ENCODE peak calls at places on chromosomes 13 and 19, in nine cellular contexts. R, L, K, V, M, B, T, H and Z are unnamed samples.

GRCh38 chr19:45667620-45668341 is at the start of gene GIPR:
- DNase-seq in M (no peak), V (peak), K (no peak), T (no peak), R (peak), B (peak), L (peak), H (peak), Z (no peak)

GRCh38 chr13:89212186-89212585 is 1541.0 kb downstream of the SLITRK5 start:
- DNase-seq in R (no peak), B (no peak), H (no peak), T (no peak), V (no peak), K (no peak), L (no peak), M (no peak), Z (no peak)

GRCh38 chr13:25806304-25806974 is 245.4 kb downstream of the SHISA2 start:
- DNase-seq in H (no peak), R (no peak), L (no peak), V (no peak), T (no peak), B (no peak), K (no peak), M (no peak), Z (no peak)

GRCh38 chr13:21672811-21673591 is 2.1 kb downstream of the FGF9 start:
- DNase-seq in L (no peak), M (no peak), B (no peak), H (no peak), V (no peak), K (no peak), T (no peak), R (no peak), Z (no peak)

GRCh38 chr19:3115916-3116602 is 19.8 kb upstream of the GNA15 start:
- DNase-seq in V (no peak), T (no peak), K (peak), B (no peak), L (no peak), M (no peak), H (no peak), R (no peak), Z (no peak)

GRCh38 chr19:7970716-7971448 is 27.4 kb upstream of the TIMM44 start:
- DNase-seq in L (peak), K (peak), R (peak), H (peak), T (no peak), B (no peak), V (peak), M (no peak), Z (no peak)

GRCh38 chr19:46493236-46494114 is 2.2 kb downstream of the PNMA8B start:
- DNase-seq in B (no peak), T (peak), L (peak), H (no peak), M (no peak), R (no peak), K (no peak), V (peak), Z (no peak)

GRCh38 chr19:42198676-42199439 is 18.6 kb downstream of the DEDD2 start:
- DNase-seq in L (peak), H (no peak), K (no peak), V (peak), B (peak), T (no peak), R (peak), M (no peak), Z (no peak)

GRCh38 chr13:43657485-43657884 is 129.3 kb downstream of the ENOX1 start:
- DNase-seq in M (no peak), H (no peak), T (no peak), K (no peak), V (no peak), B (no peak), L (no peak), R (no peak), Z (no peak)

GRCh38 chr19:4738734-4739133 is 15.1 kb upstream of the DPP9 start:
- DNase-seq in R (no peak), L (no peak), B (no peak), K (no peak), H (no peak), T (no peak), M (no peak), V (no peak), Z (no peak)

GRCh38 chr13:40792284-40793051 is 3.1 kb downstream of the SLC25A15 start:
- DNase-seq in T (no peak), H (no peak), L (no peak), V (no peak), B (no peak), M (peak), R (no peak), K (no peak), Z (no peak)

GRCh38 chr13:30737511-30738342 is 2.4 kb downstream of the ALOX5AP start:
- DNase-seq in T (no peak), R (no peak), B (peak), M (peak), H (no peak), K (no peak), V (peak), L (no peak), Z (no peak)

GRCh38 chr13:105798541-105798940 is 736.9 kb downstream of the EFNB2 start:
- DNase-seq in M (no peak), H (no peak), B (no peak), R (no peak), K (no peak), T (no peak), L (no peak), V (no peak), Z (no peak)

GRCh38 chr19:5547881-5548280 is 19.9 kb downstream of the TINCR start:
- DNase-seq in L (peak), V (no peak), H (no peak), B (no peak), M (no peak), R (peak), K (no peak), T (no peak), Z (no peak)

GRCh38 chr13:41075034-41075433 is 13.7 kb downstream of the WBP4 start:
- DNase-seq in H (no peak), M (no peak), V (no peak), B (no peak), K (no peak), R (no peak), L (no peak), T (no peak), Z (peak)

GRCh38 chr13:112916296-112916695 is 52.7 kb upstream of the MCF2L start:
- DNase-seq in R (no peak), H (no peak), T (peak), V (no peak), M (no peak), K (no peak), L (no peak), B (no peak), Z (no peak)

GRCh38 chr13:55577082-55577846 is 1563.5 kb upstream of the PRR20A start:
- DNase-seq in L (no peak), H (no peak), K (no peak), T (no peak), R (no peak), V (no peak), B (no peak), M (no peak), Z (no peak)
- TF ChIP-seq POLR2AphosphoS5 in L (no peak), H (no peak), K (peak), T (no peak), R (no peak), V (no peak), B (no peak), M (no peak), Z (no peak)

GRCh38 chr19:50648659-50649058 is 586 bp upstream of the C19orf81 start:
- DNase-seq in B (no peak), K (no peak), M (no peak), L (no peak), R (no peak), T (no peak), H (no peak), V (no peak), Z (no peak)

GRCh38 chr19:50649433-50650391 is at the start of gene C19orf81:
- DNase-seq in V (no peak), L (no peak), K (no peak), M (no peak), R (no peak), B (no peak), H (peak), T (no peak), Z (no peak)

GRCh38 chr19:50647879-50648615 is 1.2 kb upstream of the C19orf81 start:
- DNase-seq in L (no peak), R (no peak), B (no peak), V (no peak), M (no peak), K (no peak), H (no peak), T (no peak), Z (no peak)

GRCh38 chr19:50652722-50653121 is 3.5 kb downstream of the C19orf81 start:
- DNase-seq in K (no peak), B (no peak), V (no peak), T (no peak), M (no peak), H (no peak), L (no peak), R (no peak), Z (no peak)

GRCh38 chr19:50651174-50651573 is 1.9 kb downstream of the C19orf81 start:
- DNase-seq in H (no peak), M (no peak), V (no peak), B (no peak), L (no peak), T (no peak), K (no peak), R (no peak), Z (no peak)
- H3K4me3 ChIP-seq in H (no peak), M (no peak), V (no peak), B (no peak), L (no peak), T (no peak), K (no peak), R (no peak), Z (no peak)

GRCh38 chr19:1910169-1910568 is 5.0 kb downstream of the ADAT3 start:
- DNase-seq in K (no peak), M (no peak), V (no peak), R (no peak), B (no peak), T (no peak), L (no peak), H (no peak), Z (no peak)
- TF ChIP-seq CTCF in K (no peak), M (no peak), V (no peak), R (no peak), B (no peak), T (no peak), L (no peak), H (no peak), Z (no peak)

DNA sequence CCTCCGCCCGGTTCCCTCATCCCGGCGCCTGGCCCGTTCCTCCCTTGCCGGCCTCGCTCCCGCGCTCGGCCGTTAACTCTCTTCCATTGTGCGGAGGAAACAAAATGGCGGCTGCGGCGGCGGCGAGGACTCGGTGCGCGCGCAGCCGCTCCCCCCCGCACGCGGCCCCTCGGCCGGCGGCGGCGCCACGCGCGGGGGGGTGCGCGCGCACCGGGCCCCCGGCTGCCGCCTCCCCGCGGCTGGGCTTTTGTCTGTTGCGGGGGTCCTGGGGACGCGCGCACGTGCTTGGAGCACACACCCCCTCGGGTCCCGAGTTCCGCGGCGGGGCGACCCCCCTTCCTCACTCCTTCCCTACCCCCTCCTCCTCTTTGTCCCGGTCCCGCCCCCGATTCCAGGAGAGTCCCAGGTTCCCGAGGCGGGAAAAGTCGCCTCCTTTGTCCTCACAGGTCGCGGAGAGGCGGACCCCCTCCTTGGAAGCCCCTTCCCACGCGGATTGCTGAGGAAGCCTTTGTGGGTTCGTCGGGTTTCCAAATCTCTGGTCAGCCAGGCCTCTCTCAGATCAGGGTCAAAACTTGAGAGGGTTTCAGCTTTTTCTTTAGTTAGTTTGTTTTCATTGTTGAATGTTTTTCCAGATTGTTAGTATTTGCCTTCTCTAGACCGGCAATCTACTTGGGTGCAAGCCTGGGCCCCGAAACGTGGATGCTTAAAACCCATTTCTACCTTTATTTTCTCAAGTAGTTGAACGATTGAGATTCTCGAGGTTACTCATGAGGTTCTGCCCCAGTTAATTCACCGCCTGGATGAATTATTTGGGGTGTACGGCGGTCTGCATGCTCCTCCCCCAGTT is 687 bp downstream of the ILF3 start:
- DNase-seq in V (peak), B (no peak), M (peak), H (no peak), T (peak), R (peak), L (peak), K (peak), Z (peak)
- TF ChIP-seq POLR2AphosphoS5 in V (no peak), B (no peak), M (no peak), H (peak), T (no peak), R (no peak), L (no peak), K (peak), Z (no peak)